ENCODE peak calls at places on chromosomes 11 and 22, in ten cellular contexts. One of them, this sample, is unnamed.

GRCh38 chr22:46971141-46971775 is 208.8 kb downstream of the TBC1D22A start:
- DNase-seq in HCT116: no peak
- DNase-seq in stimulated activated CD8-positive, alpha-beta memory T cell treated with anti-CD3 and anti-CD28 coated beads, Interleukin-2, amount 100 ng/mL, for 48 hours: no peak
- DNase-seq in stromal cell of bone marrow: no peak
- DNase-seq in retinal pigment epithelial cell: no peak
- DNase-seq in activated CD4-positive, alpha-beta memory T cell treated with anti-CD3 and anti-CD28 coated beads, Interleukin-2, amount 10 ng/mL, durations not matched to agents 7 days and 5 days: no peak
- DNase-seq in naive B cell: peak
- DNase-seq in AG08396: no peak
- DNase-seq in HT-29: no peak
- DNase-seq in astrocyte of the spinal cord: peak
- DNase-seq in this sample: peak

GRCh38 chr11:60868682-60869450 is 1.5 kb downstream of the ZP1 start:
- DNase-seq in HT-29: no peak
- DNase-seq in activated CD4-positive, alpha-beta memory T cell treated with anti-CD3 and anti-CD28 coated beads, Interleukin-2, amount 10 ng/mL, durations not matched to agents 7 days and 5 days: no peak
- DNase-seq in retinal pigment epithelial cell: no peak
- DNase-seq in AG08396: no peak
- DNase-seq in stimulated activated CD8-positive, alpha-beta memory T cell treated with anti-CD3 and anti-CD28 coated beads, Interleukin-2, amount 100 ng/mL, for 48 hours: no peak
- DNase-seq in astrocyte of the spinal cord: no peak
- DNase-seq in naive B cell: no peak
- DNase-seq in stromal cell of bone marrow: no peak
- DNase-seq in HCT116: no peak
- DNase-seq in this sample: no peak

GRCh38 chr22:17237031-17237668 is 17.9 kb upstream of the ADA2 start:
- DNase-seq in stromal cell of bone marrow: no peak
- DNase-seq in naive B cell: peak
- DNase-seq in retinal pigment epithelial cell: no peak
- DNase-seq in AG08396: no peak
- DNase-seq in stimulated activated CD8-positive, alpha-beta memory T cell treated with anti-CD3 and anti-CD28 coated beads, Interleukin-2, amount 100 ng/mL, for 48 hours: no peak
- DNase-seq in activated CD4-positive, alpha-beta memory T cell treated with anti-CD3 and anti-CD28 coated beads, Interleukin-2, amount 10 ng/mL, durations not matched to agents 7 days and 5 days: peak
- DNase-seq in astrocyte of the spinal cord: no peak
- DNase-seq in HCT116: no peak
- DNase-seq in HT-29: no peak
- DNase-seq in this sample: peak

GRCh38 chr11:126061707-126062678 is 673 bp downstream of the CDON start:
- DNase-seq in HCT116: peak
- DNase-seq in stimulated activated CD8-positive, alpha-beta memory T cell treated with anti-CD3 and anti-CD28 coated beads, Interleukin-2, amount 100 ng/mL, for 48 hours: peak
- DNase-seq in stromal cell of bone marrow: peak
- DNase-seq in HT-29: peak
- DNase-seq in astrocyte of the spinal cord: peak
- DNase-seq in activated CD4-positive, alpha-beta memory T cell treated with anti-CD3 and anti-CD28 coated beads, Interleukin-2, amount 10 ng/mL, durations not matched to agents 7 days and 5 days: peak
- DNase-seq in naive B cell: peak
- DNase-seq in AG08396: peak
- DNase-seq in retinal pigment epithelial cell: no peak
- DNase-seq in this sample: no peak

GRCh38 chr11:86741489-86742435 is 58.6 kb upstream of the PRSS23 start:
- DNase-seq in naive B cell: no peak
- DNase-seq in retinal pigment epithelial cell: no peak
- DNase-seq in HT-29: peak
- DNase-seq in astrocyte of the spinal cord: peak
- DNase-seq in AG08396: peak
- DNase-seq in HCT116: no peak
- DNase-seq in stimulated activated CD8-positive, alpha-beta memory T cell treated with anti-CD3 and anti-CD28 coated beads, Interleukin-2, amount 100 ng/mL, for 48 hours: no peak
- DNase-seq in activated CD4-positive, alpha-beta memory T cell treated with anti-CD3 and anti-CD28 coated beads, Interleukin-2, amount 10 ng/mL, durations not matched to agents 7 days and 5 days: no peak
- DNase-seq in stromal cell of bone marrow: peak
- DNase-seq in this sample: no peak

GRCh38 chr11:67501854-67502253 is 3.3 kb downstream of the PITPNM1 start:
- DNase-seq in retinal pigment epithelial cell: no peak
- DNase-seq in AG08396: no peak
- DNase-seq in HT-29: no peak
- DNase-seq in astrocyte of the spinal cord: no peak
- DNase-seq in stromal cell of bone marrow: no peak
- DNase-seq in naive B cell: no peak
- DNase-seq in HCT116: no peak
- DNase-seq in stimulated activated CD8-positive, alpha-beta memory T cell treated with anti-CD3 and anti-CD28 coated beads, Interleukin-2, amount 100 ng/mL, for 48 hours: no peak
- DNase-seq in activated CD4-positive, alpha-beta memory T cell treated with anti-CD3 and anti-CD28 coated beads, Interleukin-2, amount 10 ng/mL, durations not matched to agents 7 days and 5 days: no peak
- DNase-seq in this sample: no peak

GRCh38 chr22:22692707-22693530 is 48.5 kb downstream of the GGTLC2 start:
- DNase-seq in naive B cell: peak
- DNase-seq in activated CD4-positive, alpha-beta memory T cell treated with anti-CD3 and anti-CD28 coated beads, Interleukin-2, amount 10 ng/mL, durations not matched to agents 7 days and 5 days: peak
- DNase-seq in HCT116: no peak
- DNase-seq in AG08396: peak
- DNase-seq in stromal cell of bone marrow: no peak
- DNase-seq in astrocyte of the spinal cord: peak
- DNase-seq in HT-29: peak
- DNase-seq in retinal pigment epithelial cell: no peak
- DNase-seq in stimulated activated CD8-positive, alpha-beta memory T cell treated with anti-CD3 and anti-CD28 coated beads, Interleukin-2, amount 100 ng/mL, for 48 hours: peak
- DNase-seq in this sample: peak

GRCh38 chr11:78379039-78379670 is 38.5 kb downstream of the GAB2 start:
- DNase-seq in astrocyte of the spinal cord: no peak
- DNase-seq in HCT116: no peak
- DNase-seq in AG08396: no peak
- DNase-seq in stimulated activated CD8-positive, alpha-beta memory T cell treated with anti-CD3 and anti-CD28 coated beads, Interleukin-2, amount 100 ng/mL, for 48 hours: no peak
- DNase-seq in retinal pigment epithelial cell: no peak
- DNase-seq in naive B cell: peak
- DNase-seq in HT-29: no peak
- DNase-seq in activated CD4-positive, alpha-beta memory T cell treated with anti-CD3 and anti-CD28 coated beads, Interleukin-2, amount 10 ng/mL, durations not matched to agents 7 days and 5 days: no peak
- DNase-seq in stromal cell of bone marrow: peak
- DNase-seq in this sample: peak

GRCh38 chr11:113317297-113317696 is 2.9 kb downstream of the TTC12 start:
- DNase-seq in retinal pigment epithelial cell: no peak
- DNase-seq in stimulated activated CD8-positive, alpha-beta memory T cell treated with anti-CD3 and anti-CD28 coated beads, Interleukin-2, amount 100 ng/mL, for 48 hours: no peak
- DNase-seq in naive B cell: no peak
- DNase-seq in AG08396: no peak
- DNase-seq in HT-29: no peak
- DNase-seq in HCT116: no peak
- DNase-seq in stromal cell of bone marrow: no peak
- DNase-seq in activated CD4-positive, alpha-beta memory T cell treated with anti-CD3 and anti-CD28 coated beads, Interleukin-2, amount 10 ng/mL, durations not matched to agents 7 days and 5 days: no peak
- DNase-seq in astrocyte of the spinal cord: no peak
- DNase-seq in this sample: no peak

GRCh38 chr11:118634435-118635236 is 27.2 kb downstream of the PHLDB1 start:
- DNase-seq in naive B cell: no peak
- DNase-seq in stromal cell of bone marrow: no peak
- DNase-seq in retinal pigment epithelial cell: peak
- DNase-seq in AG08396: peak
- DNase-seq in activated CD4-positive, alpha-beta memory T cell treated with anti-CD3 and anti-CD28 coated beads, Interleukin-2, amount 10 ng/mL, durations not matched to agents 7 days and 5 days: no peak
- DNase-seq in stimulated activated CD8-positive, alpha-beta memory T cell treated with anti-CD3 and anti-CD28 coated beads, Interleukin-2, amount 100 ng/mL, for 48 hours: no peak
- DNase-seq in astrocyte of the spinal cord: peak
- DNase-seq in HT-29: peak
- DNase-seq in HCT116: no peak
- DNase-seq in this sample: no peak

GRCh38 chr22:38007330-38007902 is 23.1 kb upstream of the SOX10 start:
- DNase-seq in activated CD4-positive, alpha-beta memory T cell treated with anti-CD3 and anti-CD28 coated beads, Interleukin-2, amount 10 ng/mL, durations not matched to agents 7 days and 5 days: no peak
- DNase-seq in astrocyte of the spinal cord: no peak
- DNase-seq in retinal pigment epithelial cell: no peak
- DNase-seq in AG08396: no peak
- DNase-seq in naive B cell: no peak
- DNase-seq in HCT116: no peak
- DNase-seq in stimulated activated CD8-positive, alpha-beta memory T cell treated with anti-CD3 and anti-CD28 coated beads, Interleukin-2, amount 100 ng/mL, for 48 hours: no peak
- DNase-seq in stromal cell of bone marrow: no peak
- DNase-seq in HT-29: no peak
- DNase-seq in this sample: no peak

GRCh38 chr11:101835465-101836063 is 79.2 kb upstream of the CEP126 start:
- DNase-seq in AG08396: no peak
- DNase-seq in stimulated activated CD8-positive, alpha-beta memory T cell treated with anti-CD3 and anti-CD28 coated beads, Interleukin-2, amount 100 ng/mL, for 48 hours: no peak
- DNase-seq in HT-29: no peak
- DNase-seq in activated CD4-positive, alpha-beta memory T cell treated with anti-CD3 and anti-CD28 coated beads, Interleukin-2, amount 10 ng/mL, durations not matched to agents 7 days and 5 days: no peak
- DNase-seq in retinal pigment epithelial cell: no peak
- DNase-seq in naive B cell: no peak
- DNase-seq in astrocyte of the spinal cord: no peak
- DNase-seq in stromal cell of bone marrow: no peak
- DNase-seq in HCT116: no peak
- DNase-seq in this sample: no peak